ENCODE peak calls at places on chromosome 13, in ten cellular contexts. S is SJSA1; K is thoracic aorta; I is cardiac fibroblast; P is cardiac muscle cell; N is Panc1; L is ascending aorta; X is GM12864; F is effector memory CD4-positive, alpha-beta T cell; Y is WERI-Rb-1. G is an unnamed sample.

GRCh38 chr13:20392530-20392929 is 133.1 kb downstream of the CRYL1 start:
- DNase-seq in I (no peak), S (no peak), L (no peak), K (no peak), Y (no peak), N (no peak), X (no peak), F (no peak), P (no peak), G (no peak)

GRCh38 chr13:76884167-76884566 is 2.0 kb downstream of the KCTD12 start:
- DNase-seq in K (no peak), F (no peak), I (peak), P (peak), S (no peak), L (no peak), Y (peak), N (no peak), X (no peak), G (peak)

GRCh38 chr13:111203742-111204386 is 88.8 kb downstream of the ARHGEF7 start:
- DNase-seq in X (no peak), Y (no peak), K (no peak), F (no peak), N (no peak), S (no peak), I (no peak), L (no peak), P (no peak), G (no peak)

GRCh38 chr13:102721800-102722231 is 27.0 kb upstream of the METTL21C start:
- DNase-seq in I (peak), N (no peak), K (no peak), F (no peak), X (no peak), Y (no peak), L (no peak), S (peak), P (no peak), G (no peak)

GRCh38 chr13:60699636-60700035 is 302.6 kb downstream of the TDRD3 start:
- DNase-seq in L (no peak), X (no peak), F (no peak), K (no peak), Y (no peak), P (no peak), N (no peak), S (no peak), I (no peak), G (no peak)

GRCh38 chr13:111586291-111586690 is 265.8 kb downstream of the TEX29 start:
- DNase-seq in P (no peak), L (no peak), I (no peak), K (no peak), F (no peak), S (no peak), X (no peak), N (no peak), Y (no peak), G (no peak)

GRCh38 chr13:106521101-106521799 is 14.2 kb downstream of the EFNB2 start:
- DNase-seq in N (no peak), F (no peak), X (no peak), Y (no peak), K (no peak), S (no peak), L (no peak), I (no peak), P (no peak), G (no peak)

GRCh38 chr13:73096173-73097117 is 37.6 kb downstream of the KLF5 start:
- DNase-seq in F (no peak), K (no peak), N (no peak), S (no peak), I (no peak), Y (no peak), X (no peak), P (no peak), L (no peak), G (no peak)

GRCh38 chr13:38888309-38888708 is 102.3 kb downstream of the STOML3 start:
- DNase-seq in I (no peak), P (no peak), S (no peak), F (no peak), X (no peak), Y (no peak), L (no peak), N (no peak), K (no peak), G (peak)

GRCh38 chr13:59250276-59250990 is 913.3 kb downstream of the DIAPH3 start:
- DNase-seq in F (no peak), S (no peak), I (no peak), P (no peak), N (no peak), L (no peak), K (no peak), X (no peak), Y (no peak), G (no peak)

GRCh38 chr13:51361111-51361510 is 21.6 kb downstream of the SERPINE3 start:
- DNase-seq in N (no peak), P (no peak), Y (no peak), S (no peak), X (no peak), L (no peak), I (no peak), F (no peak), K (no peak), G (no peak)

GRCh38 chr13:74047925-74048324 is 86.3 kb downstream of the KLF12 start:
- DNase-seq in I (no peak), Y (no peak), S (no peak), N (no peak), F (no peak), K (no peak), L (no peak), P (peak), X (no peak), G (no peak)

DNA sequence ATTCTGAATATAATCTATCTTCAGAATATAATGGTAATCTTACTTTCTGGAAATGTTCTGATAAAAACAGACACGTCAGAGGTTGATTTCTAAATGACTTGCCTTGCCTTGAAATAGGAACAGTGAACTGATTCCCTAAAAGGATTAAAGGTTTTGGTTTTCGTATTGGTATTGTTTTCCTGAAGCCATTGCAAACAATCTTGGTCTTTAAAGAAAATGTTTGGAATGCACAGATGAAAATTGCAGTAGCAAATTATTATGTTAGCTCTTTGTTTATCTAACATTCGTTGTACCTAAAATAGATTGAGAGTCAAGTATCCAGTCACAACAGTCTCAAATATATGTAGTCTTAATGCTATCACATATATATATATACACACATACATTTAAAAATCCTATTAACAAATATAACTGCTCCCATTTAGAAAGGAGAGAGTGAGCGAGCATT is 1.7 kb downstream of the ITM2B start:
- DNase-seq in X (no peak), F (no peak), I (no peak), L (no peak), S (no peak), N (no peak), K (no peak), Y (no peak), P (no peak), G (no peak)
- H3K4me3 ChIP-seq in X (no peak), F (peak), I (peak), L (peak), S (peak), N (peak), K (peak), Y (peak), P (peak), G (peak)

GRCh38 chr13:27533155-27533643 is 82.8 kb upstream of the MTIF3 start:
- DNase-seq in L (peak), Y (peak), N (peak), P (peak), S (peak), I (peak), F (no peak), X (no peak), K (no peak), G (no peak)
- H3K4me3 ChIP-seq in L (no peak), Y (peak), N (peak), P (no peak), S (no peak), I (no peak), F (no peak), X (no peak), K (no peak), G (no peak)

GRCh38 chr13:84088996-84089395 is 206.7 kb upstream of the SLITRK1 start:
- DNase-seq in P (no peak), K (no peak), N (no peak), I (no peak), F (no peak), S (no peak), X (no peak), L (no peak), Y (no peak), G (no peak)

GRCh38 chr13:84080748-84081530 is 198.7 kb upstream of the SLITRK1 start:
- DNase-seq in P (no peak), I (no peak), N (no peak), X (no peak), L (no peak), S (no peak), F (no peak), K (no peak), Y (no peak), G (no peak)

GRCh38 chr13:84086847-84087162 is 204.5 kb upstream of the SLITRK1 start:
- DNase-seq in N (no peak), S (no peak), K (no peak), Y (no peak), X (no peak), F (no peak), L (no peak), I (no peak), P (no peak), G (no peak)
- H3K4me3 ChIP-seq in N (no peak), S (no peak), K (peak), Y (no peak), X (no peak), F (no peak), L (no peak), I (no peak), P (peak), G (no peak)

GRCh38 chr13:49108204-49108603 is 111.9 kb upstream of the MLNR start:
- DNase-seq in I (no peak), P (no peak), X (no peak), S (no peak), L (no peak), F (no peak), N (no peak), Y (no peak), K (no peak), G (no peak)

GRCh38 chr13:49110122-49110831 is 109.9 kb upstream of the MLNR start:
- DNase-seq in S (peak), I (peak), P (peak), F (peak), N (no peak), L (peak), Y (peak), X (peak), K (peak), G (peak)

GRCh38 chr13:49112782-49113525 is 107.2 kb upstream of the MLNR start:
- DNase-seq in N (no peak), P (no peak), X (no peak), F (no peak), K (no peak), S (peak), I (peak), L (no peak), Y (no peak), G (no peak)

GRCh38 chr13:49116873-49117272 is 103.3 kb upstream of the MLNR start:
- DNase-seq in S (no peak), X (no peak), N (no peak), I (no peak), F (no peak), K (no peak), P (no peak), Y (no peak), L (no peak), G (no peak)

GRCh38 chr13:49113526-49114286 is 106.4 kb upstream of the MLNR start:
- DNase-seq in P (no peak), N (no peak), F (no peak), Y (no peak), K (no peak), I (peak), S (peak), X (no peak), L (no peak), G (no peak)
- H3K4me3 ChIP-seq in P (no peak), N (no peak), F (no peak), Y (no peak), K (no peak), I (no peak), S (no peak), X (no peak), L (no peak), G (peak)

GRCh38 chr13:100818706-100819105 is 144.1 kb upstream of the TMTC4 start:
- DNase-seq in X (no peak), K (no peak), S (no peak), I (peak), N (no peak), Y (no peak), L (no peak), P (no peak), F (no peak), G (no peak)
- H3K4me3 ChIP-seq in X (no peak), K (no peak), S (no peak), I (no peak), N (no peak), Y (no peak), L (no peak), P (no peak), F (no peak), G (no peak)

G was measured in HFF-Myc.